ENCODE peak calls at places on chromosomes 6 and 20, in nine cellular contexts. Z is Panc1; F is lung; T is tibial nerve; V is neuronal stem cell; S is A549; O is naive thymus-derived CD4-positive, alpha-beta T cell; I is transverse colon; C is gastrocnemius medialis. P is an unnamed sample. For H3K4me1, the result is how much of the 10 kb centered on the place peaks cover.

GRCh38 chr6:137872071-137872470 is 5.0 kb downstream of the TNFAIP3 start:
- DNase-seq in Z (no peak), F (no peak), T (no peak), V (no peak), S (no peak), O (peak), I (no peak), C (no peak), P (no peak)

GRCh38 chr6:43938178-43939101 is 168.4 kb downstream of the VEGFA start:
- DNase-seq in Z (no peak), F (no peak), T (no peak), V (no peak), S (no peak), O (no peak), I (no peak), C (no peak), P (no peak)

GRCh38 chr6:151680846-151681425 is 126.5 kb upstream of the ESR1 start:
- DNase-seq in Z (no peak), F (no peak), T (no peak), V (no peak), S (no peak), O (no peak), I (no peak), C (no peak), P (no peak)

GRCh38 chr6:46715106-46715505 is 20.1 kb downstream of the PLA2G7 start:
- DNase-seq in Z (no peak), F (no peak), T (no peak), V (no peak), S (no peak), O (no peak), I (no peak), C (no peak), P (no peak)

GRCh38 chr20:39518649-39519048 is 556.5 kb downstream of the DHX35 start:
- DNase-seq in Z (no peak), F (no peak), T (no peak), V (no peak), S (no peak), O (no peak), I (no peak), C (no peak), P (no peak)

GRCh38 chr6:160424256-160424655 is 76.1 kb downstream of the SLC22A3 start:
- DNase-seq in Z (no peak), F (no peak), T (no peak), V (no peak), S (no peak), O (no peak), I (no peak), C (no peak), P (no peak)

GRCh38 chr6:37495199-37495913 is 4.3 kb downstream of the CCDC167 start:
- DNase-seq in Z (no peak), F (no peak), T (no peak), V (no peak), S (no peak), O (no peak), I (no peak), C (no peak), P (no peak)

GRCh38 chr6:146358341-146359046 is 185.1 kb upstream of the RAB32 start:
- DNase-seq in Z (no peak), F (no peak), T (no peak), V (no peak), S (no peak), O (no peak), I (no peak), C (no peak), P (no peak)

GRCh38 chr6:107264357-107264831 is 149.1 kb upstream of the BEND3 start:
- DNase-seq in Z (no peak), F (no peak), T (no peak), V (no peak), S (peak), O (no peak), I (no peak), C (no peak), P (no peak)

GRCh38 chr6:96433950-96434349 is 87.7 kb upstream of the UFL1 start:
- DNase-seq in Z (no peak), F (no peak), T (no peak), V (no peak), S (no peak), O (no peak), I (no peak), C (no peak), P (no peak)

GRCh38 chr6:31356216-31356945 is 598 bp downstream of the HLA-B start:
- DNase-seq in Z (no peak), F (peak), T (peak), V (no peak), S (no peak), O (no peak), I (peak), C (peak), P (peak)

GRCh38 chr6:68880050-68880449 is 245.0 kb downstream of the ADGRB3 start:
- DNase-seq in Z (no peak), F (no peak), T (no peak), V (no peak), S (no peak), O (no peak), I (no peak), C (no peak), P (no peak)

GRCh38 chr6:142518126-142518525 is 216.3 kb downstream of the ADGRG6 start:
- DNase-seq in Z (no peak), F (no peak), T (no peak), V (no peak), S (no peak), O (no peak), I (no peak), C (no peak), P (no peak)

GRCh38 chr20:39829255-39829654 is 859.8 kb downstream of the MAFB start:
- DNase-seq in Z (no peak), F (no peak), T (no peak), V (peak), S (no peak), O (no peak), I (no peak), C (no peak), P (no peak)

GRCh38 chr20:63539092-63539430 is 1.9 kb upstream of the PTK6 start:
- DNase-seq in Z (no peak), F (no peak), T (no peak), V (no peak), S (no peak), O (no peak), I (no peak), C (no peak), P (no peak)

GRCh38 chr20:57260959-57261357 is 5.5 kb downstream of the BMP7 start:
- DNase-seq in Z (no peak), F (no peak), T (no peak), V (no peak), S (no peak), O (no peak), I (no peak), C (no peak), P (no peak)

GRCh38 chr20:57259179-57260021 is 7.0 kb downstream of the BMP7 start:
- DNase-seq in Z (no peak), F (no peak), T (no peak), V (no peak), S (no peak), O (no peak), I (no peak), C (no peak), P (no peak)

GRCh38 chr20:57262244-57263126 is 4.0 kb downstream of the BMP7 start:
- DNase-seq in Z (no peak), F (no peak), T (no peak), V (no peak), S (no peak), O (no peak), I (no peak), C (no peak), P (no peak)

GRCh38 chr20:57261488-57262243 is 4.8 kb downstream of the BMP7 start:
- DNase-seq in Z (no peak), F (no peak), T (no peak), V (no peak), S (no peak), O (no peak), I (no peak), C (no peak), P (no peak)

DNA sequence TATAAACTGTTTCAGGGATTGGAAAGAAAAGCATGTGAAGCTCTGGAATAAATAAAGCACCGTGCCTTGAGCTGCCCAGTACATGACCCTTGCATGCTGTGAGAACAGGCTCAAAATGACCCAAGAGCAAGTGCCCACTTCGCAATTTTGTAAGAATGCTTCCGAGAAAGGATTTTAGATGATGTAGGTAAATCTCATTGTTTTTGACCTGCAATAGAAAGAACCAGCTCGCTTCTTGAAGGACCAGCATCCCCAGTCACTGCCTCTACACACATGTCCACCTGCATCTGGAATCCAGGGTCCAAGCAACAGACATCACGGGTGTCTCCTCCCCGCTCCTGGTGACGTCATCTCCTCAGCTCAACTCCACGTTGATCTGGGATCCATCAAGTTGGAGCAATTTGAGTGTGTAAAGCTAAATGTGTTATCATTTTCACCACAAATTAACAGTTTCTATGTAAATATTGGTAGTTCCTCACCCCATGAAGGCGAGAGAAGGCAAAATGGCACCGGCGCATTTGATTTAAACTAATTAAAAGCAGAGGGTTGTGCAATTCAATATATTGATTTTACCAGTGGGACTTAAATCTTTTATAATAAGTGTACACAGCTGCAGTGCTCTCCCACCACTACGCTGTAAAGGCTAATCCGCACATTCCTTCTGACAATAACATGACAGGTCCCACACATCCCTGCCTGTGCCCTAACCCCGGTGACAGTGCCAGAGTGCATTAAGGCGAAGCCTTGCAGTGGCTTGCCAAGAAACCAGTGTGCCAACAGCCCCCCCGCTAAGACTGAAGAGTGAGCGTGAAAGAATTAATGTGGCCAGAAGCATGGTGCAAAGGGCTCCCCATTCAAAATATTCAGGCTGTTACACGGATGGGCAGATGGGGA is 6.1 kb downstream of the BMP7 start:
- DNase-seq in Z (no peak), F (no peak), T (no peak), V (no peak), S (no peak), O (no peak), I (no peak), C (no peak), P (no peak)
- H3K4me3 ChIP-seq in Z (no peak), F (no peak), T (peak), V (no peak), S (no peak), O (no peak), I (no peak), C (no peak), P (no peak)

GRCh38 chr20:17640875-17641378 is 41.1 kb downstream of the RRBP1 start:
- DNase-seq in Z (no peak), F (no peak), T (no peak), V (no peak), S (no peak), O (no peak), I (no peak), C (no peak), P (no peak)
- H3K27ac ChIP-seq in Z (no peak), F (no peak), T (no peak), V (no peak), S (no peak), O (no peak), I (no peak), C (no peak), P (no peak)

GRCh38 chr20:50540620-50541605 is 30.7 kb downstream of the PTPN1 start:
- DNase-seq in Z (no peak), F (peak), T (no peak), V (no peak), S (peak), O (no peak), I (no peak), C (no peak), P (no peak)
- H3K4me1 ChIP-seq in Z (half or more), F (under half), T (under half), V (under half), S (under half), O (under half), I (half or more), C (under half), P (half or more)

DNA sequence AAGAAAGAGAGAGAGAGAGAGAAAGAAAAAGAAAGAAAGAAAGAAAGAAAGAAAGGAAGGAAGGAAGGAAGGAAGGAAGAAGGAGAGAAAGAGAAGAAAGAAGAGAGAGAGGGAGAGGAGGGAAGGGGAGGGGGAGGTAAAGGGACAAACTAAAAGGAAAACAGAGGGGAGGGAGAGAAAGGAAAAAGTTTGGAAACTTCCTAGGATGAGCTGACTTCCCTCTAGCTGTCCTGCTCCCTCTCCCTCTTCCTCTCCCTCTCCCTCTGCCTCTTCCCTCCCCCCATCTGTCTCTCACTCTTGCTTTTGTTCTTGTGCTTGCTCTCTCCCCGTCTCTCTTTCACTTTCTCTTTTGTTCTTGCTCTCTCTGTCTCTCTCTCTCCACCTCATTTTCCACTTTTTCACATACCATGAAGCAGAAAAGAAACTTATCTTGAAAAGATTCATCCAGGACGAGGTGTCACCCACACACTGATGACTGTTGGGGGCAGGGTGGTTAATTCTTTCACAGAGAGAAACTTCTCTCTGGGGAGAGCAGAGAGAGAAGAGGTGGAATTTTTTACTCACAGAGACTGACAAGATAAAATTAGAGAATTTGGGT is 56.4 kb upstream of the DUSP22 start:
- DNase-seq in Z (no peak), F (no peak), T (no peak), V (no peak), S (no peak), O (peak), I (no peak), C (no peak), P (peak)
- H3K4me3 ChIP-seq in Z (peak), F (no peak), T (peak), V (peak), S (no peak), O (peak), I (peak), C (peak), P (peak)

GRCh38 chr6:149079456-149079855 is 238.1 kb upstream of the TAB2 start:
- DNase-seq in Z (no peak), F (no peak), T (no peak), V (no peak), S (no peak), O (no peak), I (no peak), C (no peak), P (no peak)
- H3K27ac ChIP-seq in Z (no peak), F (no peak), T (peak), V (no peak), S (peak), O (no peak), I (peak), C (no peak), P (no peak)

DNA sequence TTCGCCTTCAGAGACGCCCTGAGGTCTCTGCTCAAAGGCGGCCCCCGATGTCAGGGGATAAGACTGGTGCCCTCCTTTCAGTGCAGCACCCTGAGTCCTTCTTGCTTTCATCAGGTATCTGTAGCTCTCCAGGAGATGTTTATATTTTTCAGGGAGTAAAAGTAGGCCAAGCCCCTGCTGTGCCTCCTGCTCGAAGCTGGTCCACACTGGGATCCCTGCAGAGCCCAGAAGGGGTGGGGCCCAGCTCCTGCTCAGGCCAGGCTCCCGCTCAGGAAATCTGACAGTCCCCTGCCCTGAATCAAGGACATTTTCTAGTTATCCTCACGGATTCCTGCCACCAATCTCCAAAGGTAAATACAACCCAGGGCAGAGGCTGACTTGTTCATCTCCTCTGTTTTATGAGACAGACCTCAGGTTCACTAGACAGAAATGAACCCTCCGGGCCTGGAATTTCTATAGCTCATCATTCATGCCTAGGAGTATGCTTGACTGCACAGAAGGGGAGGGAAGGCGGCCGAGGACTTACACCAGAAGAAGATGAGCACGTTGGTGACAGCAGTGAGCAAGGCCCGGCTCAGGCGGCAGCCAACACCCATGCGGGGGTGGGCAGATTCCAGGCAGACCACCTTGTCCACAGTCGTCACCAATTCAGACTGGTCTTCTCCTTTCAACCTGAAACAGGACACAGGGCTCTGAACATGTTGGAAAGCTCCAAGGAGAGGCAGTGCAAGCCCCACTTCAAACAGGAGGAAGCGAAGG is 11.0 kb downstream of the LEMD2 start:
- DNase-seq in Z (no peak), F (no peak), T (no peak), V (no peak), S (no peak), O (no peak), I (no peak), C (no peak), P (no peak)
- H3K4me1 ChIP-seq in Z (under half), F (under half), T (under half), V (under half), S (under half), O (under half), I (under half), C (under half), P (under half)

GRCh38 chr6:26223213-26223612 is 136.0 kb downstream of the HFE start:
- DNase-seq in Z (no peak), F (no peak), T (no peak), V (no peak), S (no peak), O (no peak), I (no peak), C (no peak), P (no peak)

GRCh38 chr6:26225848-26226590 is 138.8 kb downstream of the HFE start:
- DNase-seq in Z (no peak), F (no peak), T (no peak), V (no peak), S (no peak), O (no peak), I (no peak), C (no peak), P (no peak)

GRCh38 chr6:26224547-26224912 is 137.3 kb downstream of the HFE start:
- DNase-seq in Z (no peak), F (no peak), T (no peak), V (no peak), S (no peak), O (no peak), I (no peak), C (no peak), P (no peak)

GRCh38 chr6:26223677-26224546 is 136.7 kb downstream of the HFE start:
- DNase-seq in Z (no peak), F (no peak), T (no peak), V (peak), S (peak), O (peak), I (peak), C (no peak), P (peak)

DNA sequence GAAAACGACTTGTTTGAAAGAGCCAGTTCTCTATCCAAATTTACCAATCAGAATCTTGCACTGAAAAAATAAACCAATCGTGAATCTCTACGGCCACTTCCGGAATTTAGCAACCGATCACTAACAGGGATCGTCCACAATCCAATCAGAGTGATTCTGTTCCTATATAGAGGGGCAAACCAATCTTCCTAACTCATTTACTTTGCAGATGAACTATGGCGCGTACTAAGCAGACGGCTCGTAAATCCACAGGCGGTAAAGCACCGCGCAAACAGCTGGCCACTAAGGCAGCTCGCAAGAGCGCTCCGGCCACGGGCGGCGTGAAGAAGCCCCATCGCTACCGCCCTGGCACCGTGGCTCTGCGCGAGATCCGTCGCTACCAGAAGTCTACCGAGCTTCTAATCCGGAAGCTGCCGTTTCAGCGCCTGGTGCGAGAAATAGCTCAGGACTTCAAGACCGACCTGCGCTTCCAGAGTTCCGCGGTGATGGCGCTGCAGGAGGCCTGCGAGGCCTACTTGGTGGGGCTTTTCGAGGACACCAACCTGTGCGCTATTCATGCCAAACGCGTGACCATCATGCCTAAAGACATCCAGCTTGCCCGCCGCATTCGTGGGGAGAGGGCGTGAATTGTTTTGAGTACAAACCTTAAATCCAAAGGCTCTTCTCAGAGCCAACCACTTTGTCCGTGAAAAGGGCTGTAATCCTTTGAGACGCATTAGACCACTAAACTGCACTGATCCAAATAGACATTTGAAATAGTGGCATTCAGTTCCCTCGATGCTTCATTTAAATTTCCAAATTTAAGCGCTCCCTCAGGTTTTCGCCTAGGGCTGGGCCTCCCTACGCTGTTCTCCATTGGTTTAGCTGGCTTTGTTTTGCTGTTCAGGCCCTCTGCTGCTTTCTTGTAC is 138.0 kb downstream of the HFE start:
- DNase-seq in Z (no peak), F (no peak), T (no peak), V (peak), S (no peak), O (no peak), I (no peak), C (no peak), P (peak)
- H3K4me3 ChIP-seq in Z (peak), F (no peak), T (peak), V (peak), S (peak), O (peak), I (peak), C (peak), P (peak)

GRCh38 chr20:8406394-8406793 is 274.3 kb downstream of the PLCB1 start:
- DNase-seq in Z (no peak), F (no peak), T (no peak), V (no peak), S (no peak), O (no peak), I (no peak), C (no peak), P (no peak)
- H3K27ac ChIP-seq in Z (no peak), F (no peak), T (no peak), V (no peak), S (no peak), O (no peak), I (no peak), C (no peak), P (no peak)

P was measured in CD4-positive, alpha-beta memory T cell.